ENCODE peak calls at places on chromosomes 12 and 14, in eight cellular contexts. S, X, N, E, P, B, F and M are unnamed samples.

GRCh38 chr14:104979758-104980591 is 1.8 kb upstream of the AHNAK2 start:
- DNase-seq in S (no peak), X (peak; percentile 83), N (no peak), E (peak; percentile 55), P (no peak), B (no peak), F (no peak), M (no peak)

GRCh38 chr14:94619297-94619696 is 7.1 kb downstream of the SERPINA3 start:
- DNase-seq in S (no peak), X (no peak), N (no peak), E (no peak), P (no peak), B (no peak), F (no peak), M (no peak)

GRCh38 chr12:51871918-51872688 is 15.8 kb upstream of the ANKRD33 start:
- DNase-seq in S (no peak), X (no peak), N (no peak), E (no peak), P (no peak), B (peak; percentile 94), F (no peak), M (no peak)

GRCh38 chr12:107282628-107283027 is 189.3 kb upstream of the CRY1 start:
- DNase-seq in S (no peak), X (no peak), N (no peak), E (no peak), P (no peak), B (peak; percentile 48), F (no peak), M (no peak)

GRCh38 chr12:125533434-125534029 is 468.3 kb downstream of the AACS start:
- DNase-seq in S (no peak), X (no peak), N (peak; percentile 11), E (no peak), P (peak; percentile 67), B (peak; percentile 56), F (peak; percentile 65), M (no peak)

GRCh38 chr12:76284816-76285750 is 63.1 kb downstream of the BBS10 start:
- DNase-seq in S (peak; percentile 45), X (no peak), N (no peak), E (no peak), P (no peak), B (no peak), F (no peak), M (no peak)

GRCh38 chr12:31234955-31235867 is 90.7 kb downstream of the SINHCAF start:
- DNase-seq in S (peak; percentile 16), X (no peak), N (no peak), E (no peak), P (no peak), B (peak; percentile 80), F (no peak), M (no peak)

GRCh38 chr14:94679106-94679819 is 67.1 kb downstream of the SERPINA3 start:
- DNase-seq in S (no peak), X (peak; percentile 7), N (no peak), E (no peak), P (no peak), B (peak; percentile 84), F (no peak), M (no peak)

GRCh38 chr12:78863482-78864427 is 819 bp upstream of the SYT1 start:
- DNase-seq in S (peak; percentile 46), X (peak; percentile 43), N (no peak), E (peak; percentile 59), P (peak; percentile 38), B (peak; percentile 94), F (peak; percentile 30), M (peak; percentile 21)

GRCh38 chr12:106078358-106079025 is 60.3 kb downstream of the NUAK1 start:
- DNase-seq in S (peak; percentile 65), X (no peak), N (no peak), E (no peak), P (no peak), B (no peak), F (no peak), M (no peak)

GRCh38 chr14:24329073-24329663 is 5.7 kb downstream of the ADCY4 start:
- DNase-seq in S (no peak), X (no peak), N (peak; percentile 77), E (no peak), P (no peak), B (no peak), F (no peak), M (no peak)

GRCh38 chr14:106039400-106039799 is 513.0 kb downstream of the TMEM121 start:
- DNase-seq in S (peak; percentile 2), X (peak; percentile 63), N (no peak), E (no peak), P (peak; percentile 10), B (no peak), F (peak; percentile 22), M (peak; percentile 44)

GRCh38 chr12:86663173-86663572 is 407.0 kb upstream of the MGAT4C start:
- DNase-seq in S (no peak), X (no peak), N (no peak), E (no peak), P (no peak), B (no peak), F (no peak), M (no peak)

GRCh38 chr12:45244561-45245348 is 28.9 kb downstream of the ANO6 start:
- DNase-seq in S (peak; percentile 76), X (no peak), N (peak; percentile 21), E (no peak), P (no peak), B (no peak), F (peak; percentile 25), M (no peak)
- TF ChIP-seq CTCF in S (no peak), X (peak; percentile 7), N (no peak), E (no peak), P (no peak), B (no peak), F (no peak), M (no peak)

DNA sequence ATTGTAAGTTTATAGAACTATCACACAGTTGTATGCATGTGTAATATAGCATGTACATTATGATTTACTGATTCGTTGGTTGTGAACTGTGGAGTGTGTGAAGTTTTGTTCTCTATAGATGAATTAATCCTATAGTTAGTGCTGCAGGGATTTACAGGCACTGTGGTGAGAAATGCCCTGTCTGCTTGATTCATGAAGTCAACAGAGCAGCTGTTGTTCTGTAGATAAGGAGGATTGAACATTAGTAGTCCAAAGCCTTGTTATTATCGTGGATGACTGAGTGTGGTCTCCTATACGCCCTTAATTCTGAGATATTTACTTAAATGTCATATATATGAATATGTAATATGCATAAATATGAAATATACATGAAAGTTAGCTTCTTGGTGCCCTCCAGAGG is 98.3 kb downstream of the DNAH10 start:
- DNase-seq in S (no peak), X (no peak), N (no peak), E (no peak), P (no peak), B (no peak), F (no peak), M (no peak)
- TF ChIP-seq CTCF in S (no peak), X (no peak), N (no peak), E (no peak), P (peak; percentile 9), B (no peak), F (peak; percentile 2), M (no peak)

DNA sequence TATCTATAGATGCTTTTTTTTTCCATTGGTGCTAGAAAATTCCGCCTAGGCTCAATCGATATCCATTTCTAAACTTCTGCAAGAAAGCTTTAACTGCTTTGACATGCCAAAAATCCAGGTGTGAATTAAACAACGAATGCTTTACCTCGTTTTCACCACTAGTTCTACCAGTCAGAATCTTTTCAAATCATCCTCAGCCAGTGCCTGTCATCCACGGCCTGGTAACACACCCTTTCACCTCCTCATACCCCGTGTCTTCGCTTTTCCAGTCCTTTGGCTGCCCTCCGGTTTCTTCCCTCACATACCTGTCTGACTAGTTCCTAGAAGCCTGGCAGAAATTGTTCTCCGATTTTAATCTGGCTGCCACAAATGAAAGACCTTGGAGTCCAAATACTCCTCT is 1.4 kb upstream of the PHC1 start:
- DNase-seq in S (peak; percentile 5), X (no peak), N (no peak), E (no peak), P (peak; percentile 33), B (peak; percentile 25), F (no peak), M (peak; percentile 51)
- TF ChIP-seq CTCF in S (no peak), X (peak; percentile 6), N (no peak), E (no peak), P (no peak), B (no peak), F (no peak), M (peak; percentile 49)

GRCh38 chr12:121812320-121812871 is 8.6 kb downstream of the SETD1B start:
- DNase-seq in S (peak; percentile 66), X (peak; percentile 78), N (peak; percentile 73), E (peak; percentile 90), P (peak; percentile 74), B (no peak), F (peak; percentile 66), M (no peak)
- TF ChIP-seq CTCF in S (no peak), X (no peak), N (no peak), E (no peak), P (no peak), B (no peak), F (no peak), M (peak; percentile 74)

DNA sequence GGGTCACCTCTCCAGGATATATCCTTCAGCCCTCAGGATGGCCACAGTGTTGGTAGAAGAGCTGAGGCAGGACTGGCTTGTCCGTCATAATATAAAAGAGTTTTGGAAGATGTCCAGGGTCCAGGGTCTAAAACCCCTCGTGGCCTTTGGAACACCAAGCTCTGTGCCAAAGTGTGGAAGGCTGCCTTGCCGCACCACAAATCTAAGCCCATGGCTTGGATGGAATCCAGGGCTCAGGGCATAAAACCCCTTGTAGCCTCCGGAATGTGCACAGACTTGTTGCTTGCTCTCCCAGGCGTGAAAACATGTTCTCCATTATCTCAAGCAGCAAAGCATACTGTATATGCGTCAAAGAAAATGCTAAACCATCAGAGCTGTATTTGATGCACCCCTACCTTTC is 46.7 kb downstream of the TNFAIP2 start:
- DNase-seq in S (no peak), X (no peak), N (no peak), E (no peak), P (no peak), B (no peak), F (no peak), M (no peak)
- TF ChIP-seq CTCF in S (no peak), X (no peak), N (no peak), E (no peak), P (no peak), B (no peak), F (no peak), M (no peak)